ENCODE peak calls at places on chromosomes 4 and X, in ten cellular contexts. One of them, this sample, is unnamed.

GRCh38 chrX:119503484-119503861 is 35.2 kb downstream of the SLC25A5 start:
- DNase-seq in suprapubic skin: no peak
- DNase-seq in GM23338: no peak
- DNase-seq in stomach: peak; percentile 53
- DNase-seq in breast epithelium: peak; percentile 50
- DNase-seq in SK-N-SH: no peak
- DNase-seq in GM12892: no peak
- DNase-seq in transverse colon: peak; percentile 47
- DNase-seq in sigmoid colon: peak; percentile 56
- DNase-seq in endothelial cell of umbilical vein: peak; percentile 59
- DNase-seq in this sample: no peak

GRCh38 chrX:1291110-1291740 is 22.6 kb downstream of the CSF2RA start:
- DNase-seq in SK-N-SH: no peak
- DNase-seq in stomach: no peak
- DNase-seq in GM23338: no peak
- DNase-seq in endothelial cell of umbilical vein: no peak
- DNase-seq in transverse colon: no peak
- DNase-seq in GM12892: no peak
- DNase-seq in suprapubic skin: no peak
- DNase-seq in breast epithelium: no peak
- DNase-seq in sigmoid colon: no peak
- DNase-seq in this sample: no peak

GRCh38 chrX:663841-664240 is 33.2 kb downstream of the SHOX start:
- DNase-seq in transverse colon: no peak
- DNase-seq in GM23338: no peak
- DNase-seq in sigmoid colon: peak; percentile 19
- DNase-seq in stomach: no peak
- DNase-seq in SK-N-SH: no peak
- DNase-seq in endothelial cell of umbilical vein: no peak
- DNase-seq in suprapubic skin: no peak
- DNase-seq in breast epithelium: no peak
- DNase-seq in GM12892: no peak
- DNase-seq in this sample: no peak

GRCh38 chr4:111639120-111639519 is 506.1 kb upstream of the FAM241A start:
- DNase-seq in sigmoid colon: no peak
- DNase-seq in suprapubic skin: no peak
- DNase-seq in breast epithelium: no peak
- DNase-seq in transverse colon: no peak
- DNase-seq in GM23338: no peak
- DNase-seq in endothelial cell of umbilical vein: no peak
- DNase-seq in SK-N-SH: no peak
- DNase-seq in GM12892: no peak
- DNase-seq in stomach: no peak
- DNase-seq in this sample: no peak

GRCh38 chrX:46325312-46325877 is 219.8 kb downstream of the ZNF674 start:
- DNase-seq in transverse colon: no peak
- DNase-seq in stomach: no peak
- DNase-seq in SK-N-SH: no peak
- DNase-seq in suprapubic skin: no peak
- DNase-seq in endothelial cell of umbilical vein: peak; percentile 69
- DNase-seq in breast epithelium: peak; percentile 18
- DNase-seq in GM12892: no peak
- DNase-seq in GM23338: peak; percentile 58
- DNase-seq in sigmoid colon: no peak
- DNase-seq in this sample: no peak

GRCh38 chrX:104113237-104113965 is 1.1 kb downstream of the ZCCHC18 start:
- DNase-seq in sigmoid colon: peak; percentile 69
- DNase-seq in stomach: peak; percentile 57
- DNase-seq in transverse colon: peak; percentile 53
- DNase-seq in endothelial cell of umbilical vein: peak; percentile 52
- DNase-seq in GM12892: no peak
- DNase-seq in suprapubic skin: no peak
- DNase-seq in SK-N-SH: peak; percentile 53
- DNase-seq in GM23338: peak; percentile 74
- DNase-seq in breast epithelium: peak; percentile 18
- DNase-seq in this sample: no peak

GRCh38 chr4:8315343-8316250 is 46.0 kb downstream of the HTRA3 start:
- DNase-seq in suprapubic skin: peak; percentile 80
- DNase-seq in breast epithelium: no peak
- DNase-seq in GM23338: peak; percentile 52
- DNase-seq in stomach: peak; percentile 61
- DNase-seq in sigmoid colon: peak; percentile 87
- DNase-seq in endothelial cell of umbilical vein: peak; percentile 81
- DNase-seq in transverse colon: peak; percentile 26
- DNase-seq in SK-N-SH: peak; percentile 64
- DNase-seq in GM12892: no peak
- DNase-seq in this sample: peak; percentile 93

GRCh38 chr4:7361256-7361655 is 73.5 kb downstream of the PSAPL1 start:
- DNase-seq in transverse colon: no peak
- DNase-seq in breast epithelium: no peak
- DNase-seq in GM23338: no peak
- DNase-seq in endothelial cell of umbilical vein: no peak
- DNase-seq in sigmoid colon: no peak
- DNase-seq in GM12892: no peak
- DNase-seq in stomach: no peak
- DNase-seq in suprapubic skin: no peak
- DNase-seq in SK-N-SH: no peak
- DNase-seq in this sample: no peak

GRCh38 chr4:159201168-159201567 is 98.3 kb downstream of the RAPGEF2 start:
- DNase-seq in endothelial cell of umbilical vein: peak; percentile 60
- DNase-seq in GM23338: no peak
- DNase-seq in stomach: no peak
- DNase-seq in sigmoid colon: no peak
- DNase-seq in suprapubic skin: no peak
- DNase-seq in transverse colon: no peak
- DNase-seq in GM12892: no peak
- DNase-seq in SK-N-SH: no peak
- DNase-seq in breast epithelium: no peak
- DNase-seq in this sample: no peak

GRCh38 chrX:151981129-151981528 is 6.7 kb upstream of the GABRE start:
- DNase-seq in GM23338: no peak
- DNase-seq in suprapubic skin: no peak
- DNase-seq in transverse colon: no peak
- DNase-seq in stomach: no peak
- DNase-seq in GM12892: no peak
- DNase-seq in breast epithelium: no peak
- DNase-seq in SK-N-SH: no peak
- DNase-seq in sigmoid colon: no peak
- DNase-seq in endothelial cell of umbilical vein: no peak
- DNase-seq in this sample: peak; percentile 65

DNA sequence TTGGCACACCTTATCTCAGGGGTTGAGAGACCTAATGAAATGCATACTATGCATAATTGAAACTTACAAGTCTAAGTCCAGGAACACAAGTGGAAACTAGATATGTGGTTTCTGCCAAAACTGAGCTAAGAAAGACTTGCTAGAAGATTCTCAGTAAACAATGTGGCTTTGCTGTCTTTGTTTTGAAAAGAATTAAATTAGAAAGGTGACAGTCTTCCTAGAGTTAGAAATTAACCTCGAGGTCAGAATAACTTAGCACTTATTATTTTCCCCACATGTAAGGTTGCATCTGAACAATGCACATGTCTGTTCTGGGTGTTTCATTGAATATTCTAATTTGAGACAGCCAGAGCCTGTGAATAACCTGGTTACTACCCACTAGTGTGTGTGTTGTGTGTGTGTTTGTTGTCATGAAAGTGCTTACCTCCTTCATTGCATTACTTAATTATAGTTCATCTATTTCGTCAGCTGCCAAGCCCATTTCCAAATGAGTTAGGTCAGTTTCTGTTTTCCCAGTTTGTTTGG is 1.5 kb downstream of the EREG start:
- DNase-seq in GM12892: no peak
- DNase-seq in GM23338: no peak
- DNase-seq in endothelial cell of umbilical vein: no peak
- DNase-seq in transverse colon: no peak
- DNase-seq in suprapubic skin: no peak
- DNase-seq in breast epithelium: no peak
- DNase-seq in SK-N-SH: no peak
- DNase-seq in stomach: no peak
- DNase-seq in sigmoid colon: no peak
- DNase-seq in this sample: no peak
- TF ChIP-seq POLR2AphosphoS5 in GM12892: no peak
- TF ChIP-seq POLR2AphosphoS5 in GM23338: no peak
- TF ChIP-seq POLR2AphosphoS5 in endothelial cell of umbilical vein: no peak
- TF ChIP-seq POLR2AphosphoS5 in transverse colon: no peak
- TF ChIP-seq POLR2AphosphoS5 in suprapubic skin: no peak
- TF ChIP-seq POLR2AphosphoS5 in breast epithelium: no peak
- TF ChIP-seq POLR2AphosphoS5 in SK-N-SH: no peak
- TF ChIP-seq POLR2AphosphoS5 in stomach: no peak
- TF ChIP-seq POLR2AphosphoS5 in sigmoid colon: no peak
- TF ChIP-seq POLR2AphosphoS5 in this sample: no peak

GRCh38 chr4:125658773-125659172 is 344.0 kb downstream of the FAT4 start:
- DNase-seq in breast epithelium: no peak
- DNase-seq in suprapubic skin: no peak
- DNase-seq in GM23338: no peak
- DNase-seq in transverse colon: no peak
- DNase-seq in endothelial cell of umbilical vein: no peak
- DNase-seq in SK-N-SH: no peak
- DNase-seq in GM12892: no peak
- DNase-seq in sigmoid colon: no peak
- DNase-seq in stomach: no peak
- DNase-seq in this sample: no peak
- TF ChIP-seq POLR2AphosphoS5 in breast epithelium: no peak
- TF ChIP-seq POLR2AphosphoS5 in suprapubic skin: no peak
- TF ChIP-seq POLR2AphosphoS5 in GM23338: no peak
- TF ChIP-seq POLR2AphosphoS5 in transverse colon: no peak
- TF ChIP-seq POLR2AphosphoS5 in endothelial cell of umbilical vein: no peak
- TF ChIP-seq POLR2AphosphoS5 in SK-N-SH: no peak
- TF ChIP-seq POLR2AphosphoS5 in GM12892: no peak
- TF ChIP-seq POLR2AphosphoS5 in sigmoid colon: no peak
- TF ChIP-seq POLR2AphosphoS5 in stomach: no peak
- TF ChIP-seq POLR2AphosphoS5 in this sample: no peak

GRCh38 chr4:139556735-139557505 is 901 bp upstream of the SETD7 start:
- DNase-seq in suprapubic skin: peak; percentile 82
- DNase-seq in GM23338: peak; percentile 69
- DNase-seq in stomach: peak; percentile 85
- DNase-seq in sigmoid colon: peak; percentile 79
- DNase-seq in endothelial cell of umbilical vein: peak; percentile 52
- DNase-seq in breast epithelium: peak; percentile 56
- DNase-seq in transverse colon: peak; percentile 81
- DNase-seq in GM12892: peak; percentile 21
- DNase-seq in SK-N-SH: peak; percentile 69
- DNase-seq in this sample: no peak
- TF ChIP-seq POLR2AphosphoS5 in suprapubic skin: no peak
- TF ChIP-seq POLR2AphosphoS5 in GM23338: no peak
- TF ChIP-seq POLR2AphosphoS5 in stomach: peak; percentile 69
- TF ChIP-seq POLR2AphosphoS5 in sigmoid colon: no peak
- TF ChIP-seq POLR2AphosphoS5 in endothelial cell of umbilical vein: no peak
- TF ChIP-seq POLR2AphosphoS5 in breast epithelium: peak; percentile 6
- TF ChIP-seq POLR2AphosphoS5 in transverse colon: peak; percentile 69
- TF ChIP-seq POLR2AphosphoS5 in GM12892: no peak
- TF ChIP-seq POLR2AphosphoS5 in SK-N-SH: no peak
- TF ChIP-seq POLR2AphosphoS5 in this sample: peak; percentile 9

DNA sequence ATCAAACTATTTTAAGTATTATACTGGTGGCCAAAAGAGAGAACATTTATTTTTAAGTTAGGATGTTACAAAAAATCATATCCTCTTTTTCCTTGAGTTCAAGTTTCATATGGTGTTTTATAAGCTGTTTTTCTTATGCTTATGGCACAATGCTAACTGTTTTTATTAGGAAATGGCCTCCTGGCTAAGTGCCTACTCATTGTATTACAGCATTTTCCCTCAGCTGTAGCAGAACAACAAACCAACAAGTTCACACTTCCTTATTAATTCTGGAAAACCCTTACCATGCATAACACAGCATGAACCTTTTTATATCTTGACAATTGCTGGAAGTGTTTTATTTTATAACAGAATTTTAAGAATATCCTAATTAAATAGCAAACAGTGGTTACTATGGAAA is 165.9 kb downstream of the GASK1B start:
- DNase-seq in sigmoid colon: no peak
- DNase-seq in transverse colon: no peak
- DNase-seq in GM12892: no peak
- DNase-seq in stomach: no peak
- DNase-seq in endothelial cell of umbilical vein: peak; percentile 100
- DNase-seq in breast epithelium: no peak
- DNase-seq in GM23338: no peak
- DNase-seq in SK-N-SH: no peak
- DNase-seq in suprapubic skin: no peak
- DNase-seq in this sample: no peak
- TF ChIP-seq POLR2AphosphoS5 in sigmoid colon: no peak
- TF ChIP-seq POLR2AphosphoS5 in transverse colon: no peak
- TF ChIP-seq POLR2AphosphoS5 in GM12892: no peak
- TF ChIP-seq POLR2AphosphoS5 in stomach: peak; percentile 11
- TF ChIP-seq POLR2AphosphoS5 in endothelial cell of umbilical vein: no peak
- TF ChIP-seq POLR2AphosphoS5 in breast epithelium: no peak
- TF ChIP-seq POLR2AphosphoS5 in GM23338: no peak
- TF ChIP-seq POLR2AphosphoS5 in SK-N-SH: no peak
- TF ChIP-seq POLR2AphosphoS5 in suprapubic skin: no peak
- TF ChIP-seq POLR2AphosphoS5 in this sample: peak; percentile 92

GRCh38 chr4:152545088-152545487 is 9.2 kb upstream of the FBXW7 start:
- DNase-seq in SK-N-SH: no peak
- DNase-seq in suprapubic skin: no peak
- DNase-seq in breast epithelium: no peak
- DNase-seq in GM23338: no peak
- DNase-seq in transverse colon: no peak
- DNase-seq in GM12892: no peak
- DNase-seq in stomach: no peak
- DNase-seq in sigmoid colon: no peak
- DNase-seq in endothelial cell of umbilical vein: no peak
- DNase-seq in this sample: no peak
- TF ChIP-seq POLR2AphosphoS5 in SK-N-SH: no peak
- TF ChIP-seq POLR2AphosphoS5 in suprapubic skin: no peak
- TF ChIP-seq POLR2AphosphoS5 in breast epithelium: no peak
- TF ChIP-seq POLR2AphosphoS5 in GM23338: no peak
- TF ChIP-seq POLR2AphosphoS5 in transverse colon: no peak
- TF ChIP-seq POLR2AphosphoS5 in GM12892: no peak
- TF ChIP-seq POLR2AphosphoS5 in stomach: no peak
- TF ChIP-seq POLR2AphosphoS5 in sigmoid colon: no peak
- TF ChIP-seq POLR2AphosphoS5 in endothelial cell of umbilical vein: no peak
- TF ChIP-seq POLR2AphosphoS5 in this sample: no peak

This sample was measured in vagina.